ENCODE peak calls at places on chromosomes 12 and 14, in four cellular contexts. F, A, N and U are unnamed samples.

GRCh38 chr12:111274820-111275219 is 94.1 kb downstream of the PHETA1 start:
- DNase-seq in F (no peak), A (no peak), N (no peak), U (no peak)

GRCh38 chr12:45268672-45269406 is 52.9 kb downstream of the ANO6 start:
- DNase-seq in N (peak; percentile 96), A (peak; percentile 62), F (peak; percentile 57), U (peak; percentile 86)

GRCh38 chr14:76718306-76719075 is 42.8 kb upstream of the VASH1 start:
- DNase-seq in A (no peak), N (no peak), F (no peak), U (no peak)

GRCh38 chr12:53972722-53973092 is 219 bp upstream of the HOXC11 start:
- DNase-seq in F (no peak), A (no peak), N (no peak), U (no peak)

GRCh38 chr12:25677180-25677937 is 124.3 kb upstream of the LMNTD1 start:
- DNase-seq in F (no peak), A (no peak), N (no peak), U (no peak)

GRCh38 chr12:54028324-54029201 is at the start of gene HOXC6:
- DNase-seq in F (no peak), A (peak; percentile 55), N (no peak), U (no peak)

GRCh38 chr12:104181313-104181712 is 34.3 kb upstream of the TXNRD1 start:
- DNase-seq in N (no peak), A (no peak), F (no peak), U (no peak)

GRCh38 chr14:69665596-69665995 is 54.2 kb downstream of the SUSD6 start:
- DNase-seq in F (no peak), A (no peak), N (no peak), U (no peak)

GRCh38 chr14:70013269-70013873 is 134.2 kb downstream of the SMOC1 start:
- DNase-seq in N (no peak), A (peak; percentile 60), F (no peak), U (no peak)

GRCh38 chr14:52596320-52596719 is 43.7 kb downstream of the GPR137C start:
- DNase-seq in F (no peak), N (no peak), A (no peak), U (no peak)

GRCh38 chr12:117827660-117828059 is 141.1 kb downstream of the KSR2 start:
- DNase-seq in F (no peak), N (no peak), A (no peak), U (no peak)

GRCh38 chr12:85843606-85844325 is 7.6 kb upstream of the RASSF9 start:
- DNase-seq in F (no peak), A (no peak), N (no peak), U (no peak)

GRCh38 chr12:87870493-87870892 is 158.7 kb downstream of the C12orf50 start:
- DNase-seq in N (no peak), F (no peak), A (no peak), U (no peak)

GRCh38 chr14:21385170-21385904 is 1.5 kb upstream of the SUPT16H start:
- DNase-seq in N (no peak), A (no peak), F (peak; percentile 19), U (no peak)

GRCh38 chr12:5499566-5500325 is 67.8 kb downstream of the NTF3 start:
- DNase-seq in N (peak; percentile 40), F (no peak), A (no peak), U (no peak)

GRCh38 chr12:51886021-51886710 is 1.7 kb upstream of the ANKRD33 start:
- DNase-seq in N (peak; percentile 90), F (peak; percentile 91), A (no peak), U (peak; percentile 88)

GRCh38 chr14:68662395-68662794 is 130.5 kb downstream of the ZFP36L1 start:
- DNase-seq in N (peak; percentile 18), A (no peak), F (no peak), U (peak; percentile 21)

GRCh38 chr14:64209428-64210165 is 84.6 kb downstream of the ESR2 start:
- DNase-seq in A (no peak), F (no peak), N (peak; percentile 50), U (no peak)

GRCh38 chr14:87260460-87260859 is 732.5 kb downstream of the GALC start:
- DNase-seq in N (no peak), F (no peak), A (no peak), U (no peak)
- H3K4me3 ChIP-seq in N (no peak overlapping the region), F (no peak overlapping the region), A (no peak overlapping the region), U (no peak overlapping the region)

GRCh38 chr12:32585680-32586079 is 93.4 kb upstream of the DNM1L start:
- DNase-seq in F (no peak), N (no peak), A (no peak), U (no peak)

GRCh38 chr12:32586390-32586789 is 92.7 kb upstream of the DNM1L start:
- DNase-seq in F (no peak), A (no peak), N (no peak), U (no peak)

GRCh38 chr12:32588604-32589003 is 90.5 kb upstream of the DNM1L start:
- DNase-seq in A (no peak), N (no peak), F (no peak), U (no peak)

GRCh38 chr12:32587536-32588346 is 91.4 kb upstream of the DNM1L start:
- DNase-seq in F (no peak), A (no peak), N (no peak), U (no peak)

DNA sequence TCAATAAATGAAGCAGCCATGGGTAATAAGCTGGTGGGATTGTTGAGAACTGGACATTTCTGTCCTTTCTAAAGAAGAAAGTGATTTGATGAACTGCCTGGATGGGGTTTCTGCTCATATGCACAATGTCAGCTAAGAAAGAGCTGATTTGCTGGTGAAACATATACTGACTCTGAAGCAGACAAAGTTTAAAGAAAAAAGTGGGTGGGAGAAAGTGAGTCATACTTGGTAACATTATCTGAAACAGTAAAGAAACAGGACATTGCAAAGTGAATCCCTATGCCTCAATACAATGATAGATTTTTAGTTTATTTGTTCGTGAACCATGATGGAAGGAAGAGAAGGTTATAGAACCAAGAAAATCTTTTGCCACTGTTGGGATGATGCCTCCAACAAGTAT is 95.6 kb upstream of the DNM1L start:
- DNase-seq in A (no peak), N (no peak), F (no peak), U (no peak)
- TF ChIP-seq CTCF in A (no peak), N (no peak), F (no peak), U (no peak)

GRCh38 chr14:35124127-35124526 is 1.8 kb downstream of the PRORP start:
- DNase-seq in F (no peak), N (no peak), A (no peak), U (no peak)
- H3K4me3 ChIP-seq in F (no peak overlapping the region), N (peak overlapping the region; percentile 83), A (no peak overlapping the region), U (no peak overlapping the region)

GRCh38 chr12:26686438-26686837 is 146.6 kb downstream of the ITPR2 start:
- DNase-seq in F (no peak), N (no peak), A (no peak), U (no peak)

GRCh38 chr12:26688344-26688904 is 144.6 kb downstream of the ITPR2 start:
- DNase-seq in F (no peak), N (no peak), A (no peak), U (no peak)

GRCh38 chr12:26680724-26681455 is 152.1 kb downstream of the ITPR2 start:
- DNase-seq in N (no peak), A (no peak), F (no peak), U (no peak)

GRCh38 chr12:26678697-26679660 is 154.0 kb downstream of the ITPR2 start:
- DNase-seq in N (no peak), A (no peak), F (no peak), U (no peak)

DNA sequence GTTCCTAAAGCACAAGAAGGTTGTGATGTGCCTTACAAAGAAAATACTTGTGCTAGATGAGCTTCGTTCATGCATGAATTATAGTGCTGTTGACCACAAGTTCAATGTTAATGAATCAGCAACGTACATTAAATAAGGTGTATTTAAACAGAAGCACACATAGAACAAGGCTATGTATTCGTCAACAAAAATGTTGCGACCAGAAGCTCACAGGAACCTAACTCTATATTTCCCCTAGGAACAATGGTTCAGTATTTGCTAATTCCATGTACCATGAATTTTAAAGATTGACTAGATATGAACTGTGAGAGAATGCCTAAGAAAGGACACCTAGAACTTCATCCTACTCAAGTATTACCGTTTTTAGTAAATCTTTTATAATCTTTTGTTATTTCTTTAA is 149.6 kb downstream of the ITPR2 start:
- DNase-seq in A (no peak), F (no peak), N (no peak), U (no peak)
- TF ChIP-seq CTCF in A (no peak), F (no peak), N (no peak), U (no peak)

DNA sequence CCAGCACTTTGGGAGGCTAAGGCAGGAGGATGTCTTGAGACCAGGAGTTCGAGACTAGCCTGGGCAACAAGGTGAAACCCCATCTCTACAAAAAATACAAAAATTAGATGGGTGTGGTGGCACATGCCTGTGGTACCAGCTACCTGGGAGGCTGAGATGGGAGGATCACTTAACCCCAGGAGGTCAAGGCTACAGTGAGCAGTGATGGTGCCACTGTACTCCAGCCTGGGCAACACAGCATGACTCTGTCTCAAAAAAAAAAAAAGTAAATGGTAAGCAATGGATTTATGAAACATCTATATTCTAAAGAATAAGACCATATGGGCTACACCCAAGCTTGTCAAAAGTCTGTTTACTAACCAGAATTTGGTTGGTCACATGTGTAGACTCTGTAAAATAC is 12.3 kb downstream of the FGD6 start:
- DNase-seq in N (no peak), F (no peak), A (no peak), U (no peak)
- H3K4me3 ChIP-seq in N (no peak overlapping the region), F (no peak overlapping the region), A (no peak overlapping the region), U (no peak overlapping the region)

GRCh38 chr14:43898709-43899108 is 608.4 kb downstream of the FSCB start:
- DNase-seq in A (no peak), N (no peak), F (no peak), U (no peak)
- TF ChIP-seq CTCF in A (peak; percentile 11), N (no peak), F (no peak), U (no peak)

GRCh38 chr14:36319899-36320209 is 583 bp downstream of the MBIP start:
- DNase-seq in N (no peak), F (no peak), A (no peak), U (no peak)

GRCh38 chr14:36315159-36315853 is 5.1 kb downstream of the MBIP start:
- DNase-seq in N (no peak), F (no peak), A (no peak), U (no peak)

GRCh38 chr14:36316131-36316530 is 4.3 kb downstream of the MBIP start:
- DNase-seq in F (no peak), N (no peak), A (no peak), U (no peak)

GRCh38 chr14:36320210-36321003 is at the start of gene MBIP:
- DNase-seq in N (peak; percentile 95), A (peak; percentile 91), F (peak; percentile 94), U (peak; percentile 89)

DNA sequence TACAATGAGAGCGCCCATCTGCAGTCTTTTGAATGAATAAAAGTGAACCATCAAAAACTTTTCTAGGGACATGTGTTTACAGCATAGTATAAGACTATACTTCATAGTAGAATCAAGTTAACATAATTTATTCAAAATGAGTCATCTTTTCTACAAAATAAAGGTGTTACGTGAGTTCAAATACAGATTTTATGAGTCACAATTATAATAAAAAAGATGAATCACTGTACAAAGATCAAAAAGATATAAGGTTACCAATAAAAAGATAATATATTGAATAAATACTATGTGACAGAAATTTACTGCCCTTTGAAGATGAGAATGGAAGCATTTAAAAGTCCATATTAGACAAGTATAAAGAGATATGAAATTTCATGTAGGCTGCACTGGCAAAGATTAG is 2.8 kb downstream of the MBIP start:
- DNase-seq in A (no peak), F (no peak), N (no peak), U (no peak)
- H3K4me3 ChIP-seq in A (no peak overlapping the region), F (no peak overlapping the region), N (no peak overlapping the region), U (no peak overlapping the region)